ENCODE peak calls at places on chromosomes 3 and 15, in ten cellular contexts. J is colonic mucosa, O is left ventricle myocardium inferior, Y is AG08396, S is GM03348, C is pulmonary artery endothelial cell, Z is endothelial cell, H is T-helper 9 cell, V is endothelial cell of umbilical vein, T is NCI-H1417 treated with DMSO at 0.1 percent for 48 hours. M is an unnamed sample.

GRCh38 chr15:83206387-83206970 is 1.1 kb downstream of the HDGFL3 start:
- DNase-seq in V (no peak), J (peak), Y (no peak), C (no peak), S (no peak), H (no peak), T (no peak), O (no peak), Z (no peak), M (peak)

GRCh38 chr3:46213201-46213600 is 5.1 kb upstream of the CCR1 start:
- DNase-seq in H (no peak), C (no peak), S (no peak), T (no peak), Z (no peak), O (no peak), J (no peak), Y (no peak), V (no peak), M (no peak)

GRCh38 chr15:74642724-74643367 is 27.2 kb downstream of the CLK3 start:
- DNase-seq in V (peak), Z (no peak), O (no peak), H (no peak), Y (no peak), T (no peak), C (peak), S (peak), J (no peak), M (no peak)

GRCh38 chr3:194973366-194974000 is 287.8 kb downstream of the FAM43A start:
- DNase-seq in J (no peak), O (no peak), S (no peak), V (no peak), Y (no peak), Z (no peak), T (no peak), H (no peak), C (no peak), M (no peak)

GRCh38 chr3:178618197-178618596 is 82.0 kb downstream of the KCNMB2 start:
- DNase-seq in J (no peak), O (no peak), H (no peak), S (peak), C (no peak), Y (peak), V (no peak), T (no peak), Z (no peak), M (peak)

GRCh38 chr3:13031621-13032020 is 41.6 kb downstream of the IQSEC1 start:
- DNase-seq in C (no peak), Z (no peak), Y (no peak), S (no peak), V (no peak), J (no peak), O (no peak), T (no peak), H (no peak), M (no peak)

GRCh38 chr15:72554471-72555425 is 80.6 kb downstream of the ARIH1 start:
- DNase-seq in J (no peak), Y (no peak), V (peak), S (no peak), Z (no peak), H (no peak), C (no peak), O (no peak), T (no peak), M (peak)

GRCh38 chr3:189983612-189984011 is 137.1 kb downstream of the P3H2 start:
- DNase-seq in T (no peak), O (no peak), J (no peak), Z (no peak), C (no peak), Y (no peak), H (no peak), V (no peak), S (no peak), M (no peak)

GRCh38 chr3:4821975-4822374 is 157.3 kb upstream of the BHLHE40 start:
- DNase-seq in C (no peak), O (no peak), Z (no peak), J (no peak), T (no peak), S (no peak), H (peak), Y (no peak), V (no peak), M (no peak)

GRCh38 chr3:113084777-113085176 is 94.0 kb downstream of the GTPBP8 start:
- DNase-seq in J (no peak), T (no peak), S (peak), Z (no peak), V (peak), H (no peak), C (no peak), Y (peak), O (peak), M (peak)

GRCh38 chr3:150544040-150544439 is 2.3 kb downstream of the SERP1 start:
- DNase-seq in O (no peak), J (no peak), C (no peak), V (peak), T (no peak), H (no peak), Z (no peak), Y (peak), S (peak), M (no peak)

GRCh38 chr15:30872341-30872748 is 31.4 kb upstream of the FAN1 start:
- DNase-seq in H (no peak), T (no peak), J (no peak), S (no peak), Z (no peak), V (no peak), O (no peak), C (no peak), Y (peak), M (peak)

GRCh38 chr15:74402873-74403589 is 30.7 kb downstream of the SEMA7A start:
- DNase-seq in V (no peak), T (no peak), O (no peak), C (no peak), Y (no peak), H (no peak), J (peak), S (no peak), Z (no peak), M (peak)

GRCh38 chr15:98121514-98121913 is 161.0 kb downstream of the ARRDC4 start:
- DNase-seq in T (no peak), Y (no peak), S (peak), Z (no peak), J (no peak), H (no peak), O (no peak), C (no peak), V (no peak), M (no peak)

GRCh38 chr3:57078366-57079220 is 18.1 kb downstream of the SPATA12 start:
- DNase-seq in H (no peak), C (no peak), Y (peak), Z (peak), J (peak), O (peak), V (peak), S (peak), T (no peak), M (peak)

GRCh38 chr15:74626752-74627692 is 11.4 kb downstream of the CLK3 start:
- DNase-seq in J (no peak), S (no peak), V (no peak), H (no peak), T (no peak), Y (no peak), Z (no peak), C (no peak), O (no peak), M (no peak)

GRCh38 chr15:40421246-40422157 is 15.9 kb downstream of the IVD start:
- DNase-seq in V (peak), Y (peak), C (no peak), T (no peak), O (peak), J (peak), H (peak), Z (peak), S (peak), M (peak)

GRCh38 chr15:75923756-75924155 is 20.1 kb downstream of the FBXO22 start:
- DNase-seq in V (no peak), Y (no peak), S (no peak), Z (no peak), O (no peak), T (no peak), J (no peak), C (no peak), H (no peak), M (no peak)

GRCh38 chr3:172519241-172519640 is 4.0 kb downstream of the TNFSF10 start:
- DNase-seq in V (no peak), O (no peak), J (no peak), Y (no peak), S (no peak), H (no peak), Z (no peak), T (no peak), C (no peak), M (no peak)

GRCh38 chr15:101296418-101297405 is 1.7 kb upstream of the SNRPA1 start:
- DNase-seq in Z (no peak), H (no peak), S (no peak), C (no peak), T (no peak), O (no peak), V (no peak), J (no peak), Y (no peak), M (no peak)

GRCh38 chr3:177035678-177036077 is 161.6 kb downstream of the TBL1XR1 start:
- DNase-seq in V (no peak), O (no peak), Z (no peak), S (no peak), Y (no peak), J (no peak), H (no peak), C (no peak), T (peak), M (no peak)

GRCh38 chr3:130601662-130602061 is 84.7 kb downstream of the COL6A6 start:
- DNase-seq in S (no peak), O (no peak), H (no peak), V (no peak), Z (no peak), T (no peak), C (no peak), Y (no peak), J (no peak), M (peak)

GRCh38 chr3:165903885-165904284 is 66.7 kb upstream of the BCHE start:
- DNase-seq in H (no peak), Z (no peak), S (no peak), J (no peak), V (no peak), C (no peak), O (no peak), Y (no peak), T (no peak), M (no peak)

GRCh38 chr3:31472479-31473390 is 60.0 kb upstream of the STT3B start:
- DNase-seq in J (no peak), O (no peak), C (no peak), S (no peak), H (no peak), Z (no peak), V (no peak), Y (no peak), T (no peak), M (peak)

GRCh38 chr3:188946837-188947236 is 224.9 kb upstream of the TPRG1 start:
- DNase-seq in O (no peak), C (no peak), Y (no peak), S (no peak), T (no peak), Z (no peak), V (no peak), H (no peak), J (no peak), M (no peak)

M was measured in myocyte.